ENCODE peak calls at places on chromosomes 2 and 18, in four cellular contexts. Z is PC-3, J is neuronal stem cell, C is mesendoderm. M is an unnamed sample.

GRCh38 chr18:6714027-6714426 is 15.5 kb upstream of the ARHGAP28 start:
- DNase-seq in C (peak; percentile 65), Z (no peak), J (no peak), M (no peak)

GRCh38 chr18:48099481-48100167 is 169.2 kb upstream of the SMAD2 start:
- DNase-seq in J (no peak), Z (no peak), C (no peak), M (no peak)

GRCh38 chr2:231187736-231188505 is 10.5 kb upstream of the ARMC9 start:
- DNase-seq in J (no peak), C (no peak), Z (no peak), M (peak; percentile 91)

GRCh38 chr2:9002313-9002636 is 1.2 kb downstream of the MBOAT2 start:
- DNase-seq in C (no peak), J (no peak), Z (peak; percentile 23), M (no peak)

GRCh38 chr18:58041633-58042032 is 2.4 kb upstream of the NEDD4L start:
- DNase-seq in C (no peak), Z (no peak), J (no peak), M (no peak)

GRCh38 chr2:229199267-229199666 is 71.8 kb downstream of the PID1 start:
- DNase-seq in Z (no peak), J (no peak), C (no peak), M (no peak)

GRCh38 chr2:224142397-224143312 is 103.6 kb upstream of the SERPINE2 start:
- DNase-seq in Z (peak; percentile 60), C (no peak), J (no peak), M (peak; percentile 93)

GRCh38 chr2:188773075-188773474 is 201.1 kb upstream of the COL3A1 start:
- DNase-seq in J (no peak), Z (peak; percentile 75), C (no peak), M (peak; percentile 18)

GRCh38 chr2:25215232-25215631 is 46.9 kb upstream of the POMC start:
- DNase-seq in C (no peak), J (no peak), Z (no peak), M (no peak)

GRCh38 chr2:47299555-47299954 is 103.4 kb upstream of the MSH2 start:
- DNase-seq in J (no peak), C (peak; percentile 73), Z (peak; percentile 50), M (peak; percentile 90)
- H3K9ac ChIP-seq in J (no peak overlapping the region), C (no peak overlapping the region), Z (no peak overlapping the region), M (no peak overlapping the region)

DNA sequence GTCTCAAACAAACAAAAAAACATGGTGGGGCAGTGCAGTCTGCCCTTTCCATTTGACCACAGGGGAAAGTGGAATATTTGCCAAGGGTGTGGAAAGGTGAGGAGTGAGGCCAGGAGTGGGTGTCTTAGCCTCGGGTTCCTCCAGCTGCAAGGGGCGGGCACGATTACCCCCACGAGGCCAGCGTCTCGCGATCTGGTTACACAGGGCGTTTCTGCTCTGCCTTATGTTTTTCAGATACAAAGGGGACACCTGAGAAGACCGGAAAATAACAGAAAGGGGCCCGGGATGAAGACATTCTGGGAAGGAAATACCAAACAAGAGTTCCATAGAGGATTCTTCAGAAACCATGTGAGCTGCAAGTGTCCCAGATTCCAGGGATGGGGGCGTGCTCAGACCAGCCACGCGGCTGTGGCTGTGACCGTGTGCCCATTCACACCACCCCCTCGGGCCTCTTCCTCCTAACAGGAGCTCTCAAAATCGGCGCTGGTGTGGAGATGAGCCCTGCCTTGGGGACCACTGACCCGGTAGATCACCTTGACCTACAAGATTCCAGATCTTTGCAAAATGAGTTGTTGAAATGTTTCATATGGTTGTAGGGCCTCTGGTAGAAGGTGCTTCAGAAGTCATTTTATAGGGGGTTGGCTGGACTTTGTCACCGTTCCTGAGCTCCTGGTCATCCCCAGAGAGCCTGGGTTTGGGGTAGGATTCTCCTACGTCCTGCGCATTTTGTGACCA is 34.2 kb downstream of the FAM178B start:
- DNase-seq in C (no peak), Z (no peak), J (no peak), M (no peak)
- H3K27ac ChIP-seq in C (no peak overlapping the region), Z (no peak overlapping the region), J (no peak overlapping the region), M (no peak overlapping the region)

GRCh38 chr2:204046145-204046544 is 109.6 kb downstream of the ICOS start:
- DNase-seq in C (no peak), J (no peak), Z (no peak), M (no peak)
- H3K9ac ChIP-seq in C (no peak overlapping the region), J (no peak overlapping the region), Z (no peak overlapping the region), M (no peak overlapping the region)

GRCh38 chr2:238857929-238858328 is 10.0 kb downstream of the TWIST2 start:
- DNase-seq in C (no peak), Z (no peak), J (no peak), M (no peak)

GRCh38 chr2:238861766-238862315 is 14.0 kb downstream of the TWIST2 start:
- DNase-seq in C (no peak), J (no peak), Z (no peak), M (no peak)

GRCh38 chr2:238860966-238861730 is 13.3 kb downstream of the TWIST2 start:
- DNase-seq in J (no peak), C (no peak), Z (no peak), M (no peak)

GRCh38 chr2:238856713-238857567 is 9.1 kb downstream of the TWIST2 start:
- DNase-seq in C (no peak), J (no peak), Z (no peak), M (no peak)

GRCh38 chr2:238859636-238860347 is 11.9 kb downstream of the TWIST2 start:
- DNase-seq in C (no peak), J (no peak), Z (no peak), M (no peak)
- H3K27ac ChIP-seq in C (no peak overlapping the region), J (no peak overlapping the region), Z (no peak overlapping the region), M (no peak overlapping the region)

GRCh38 chr2:180122874-180123273 is 115.8 kb upstream of the CWC22 start:
- DNase-seq in C (peak; percentile 37), Z (peak; percentile 13), J (no peak), M (peak; percentile 66)

GRCh38 chr2:180124273-180124881 is 117.3 kb upstream of the CWC22 start:
- DNase-seq in Z (peak; percentile 84), J (peak; percentile 47), C (peak; percentile 65), M (peak; percentile 37)

GRCh38 chr2:180130403-180130802 is 123.3 kb upstream of the CWC22 start:
- DNase-seq in C (no peak), J (no peak), Z (peak; percentile 72), M (peak; percentile 25)

GRCh38 chr2:180128861-180129260 is 121.8 kb upstream of the CWC22 start:
- DNase-seq in Z (no peak), C (no peak), J (no peak), M (no peak)

GRCh38 chr2:180125245-180125962 is 118.3 kb upstream of the CWC22 start:
- DNase-seq in C (peak; percentile 84), Z (peak; percentile 97), J (peak; percentile 51), M (peak; percentile 95)
- H3K9ac ChIP-seq in C (no peak overlapping the region), Z (peak overlapping the region; percentile 9), J (no peak overlapping the region), M (no peak overlapping the region)

GRCh38 chr2:15929861-15930260 is 10.5 kb upstream of the MYCN start:
- DNase-seq in Z (no peak), C (no peak), J (no peak), M (no peak)

GRCh38 chr2:15925819-15926218 is 14.5 kb upstream of the MYCN start:
- DNase-seq in C (no peak), Z (no peak), J (no peak), M (no peak)

GRCh38 chr2:15926252-15926651 is 14.1 kb upstream of the MYCN start:
- DNase-seq in J (no peak), C (no peak), Z (no peak), M (no peak)

GRCh38 chr2:15930589-15931513 is 9.5 kb upstream of the MYCN start:
- DNase-seq in Z (no peak), C (no peak), J (no peak), M (no peak)

GRCh38 chr2:15927546-15928218 is 12.7 kb upstream of the MYCN start:
- DNase-seq in C (peak; percentile 13), J (no peak), Z (no peak), M (no peak)
- H3K27ac ChIP-seq in C (no peak overlapping the region), J (no peak overlapping the region), Z (no peak overlapping the region), M (no peak overlapping the region)

GRCh38 chr2:37324536-37324785 is 172 bp downstream of the PRKD3 start:
- DNase-seq in Z (no peak), J (peak; percentile 71), C (peak; percentile 91), M (peak; percentile 43)

GRCh38 chr2:37324786-37325624 is at the start of gene PRKD3:
- DNase-seq in Z (peak; percentile 69), J (no peak), C (peak; percentile 72), M (peak; percentile 38)

GRCh38 chr2:37323770-37324535 is 680 bp downstream of the PRKD3 start:
- DNase-seq in Z (peak; percentile 55), C (peak; percentile 70), J (peak; percentile 47), M (peak; percentile 17)

GRCh38 chr2:37322368-37322767 is 2.3 kb downstream of the PRKD3 start:
- DNase-seq in Z (no peak), J (no peak), C (no peak), M (peak; percentile 42)

GRCh38 chr2:37323176-37323575 is 1.5 kb downstream of the PRKD3 start:
- DNase-seq in J (no peak), C (no peak), Z (no peak), M (no peak)
- H3K9ac ChIP-seq in J (no peak overlapping the region), C (peak overlapping the region; percentile 93), Z (peak overlapping the region; percentile 82), M (peak overlapping the region; percentile 90)

M was measured in astrocyte.